ENCODE peak calls at places on chromosomes 11 and 22, in four cellular contexts. D, V, C and L are unnamed samples.

GRCh38 chr22:29072979-29073617 is at the start of gene KREMEN1:
- DNase-seq in D (no peak), V (no peak), C (no peak), L (no peak)

GRCh38 chr11:35751664-35752061 is 89.1 kb downstream of the TRIM44 start:
- DNase-seq in D (no peak), V (no peak), C (no peak), L (no peak)

GRCh38 chr11:111941963-111942362 is 4.8 kb downstream of the DIXDC1 start:
- DNase-seq in D (no peak), V (peak; percentile 19), C (no peak), L (peak; percentile 56)

GRCh38 chr11:12119502-12119901 is 9.1 kb downstream of the MICAL2 start:
- DNase-seq in D (no peak), V (no peak), C (no peak), L (no peak)

GRCh38 chr11:79419120-79419519 is 21.7 kb downstream of the TENM4 start:
- DNase-seq in D (no peak), V (peak; percentile 82), C (no peak), L (no peak)

GRCh38 chr22:17087176-17088131 is 2.7 kb downstream of the IL17RA start:
- DNase-seq in D (no peak), V (peak; percentile 77), C (peak; percentile 51), L (no peak)

GRCh38 chr11:118614511-118614910 is 7.1 kb downstream of the PHLDB1 start:
- DNase-seq in D (no peak), V (no peak), C (no peak), L (no peak)

GRCh38 chr11:47590026-47590861 is 3.8 kb downstream of the FAM180B start:
- DNase-seq in D (no peak), V (peak; percentile 14), C (no peak), L (no peak)

GRCh38 chr22:35559354-35560005 is 18.8 kb downstream of the RASD2 start:
- DNase-seq in D (no peak), V (no peak), C (no peak), L (no peak)

GRCh38 chr11:68783216-68783821 is 32.0 kb upstream of the TESMIN start:
- DNase-seq in D (no peak), V (no peak), C (no peak), L (no peak)

GRCh38 chr11:74142624-74143023 is 28.2 kb downstream of the C2CD3 start:
- DNase-seq in D (no peak), V (peak; percentile 40), C (no peak), L (no peak)

GRCh38 chr11:120184946-120185677 is 25.7 kb upstream of the OAF start:
- DNase-seq in D (no peak), V (no peak), C (no peak), L (no peak)

GRCh38 chr11:114172055-114172861 is 112.7 kb downstream of the ZBTB16 start:
- DNase-seq in D (no peak), V (no peak), C (no peak), L (no peak)

GRCh38 chr22:26679003-26679629 is 21.7 kb downstream of the MIAT start:
- DNase-seq in D (peak; percentile 79), V (peak; percentile 77), C (peak; percentile 78), L (peak; percentile 56)

GRCh38 chr11:973237-973636 is 47.6 kb downstream of the AP2A2 start:
- DNase-seq in D (no peak), V (no peak), C (no peak), L (no peak)

GRCh38 chr22:45090364-45090960 is 73.3 kb upstream of the NUP50 start:
- DNase-seq in D (peak; percentile 50), V (peak; percentile 31), C (no peak), L (no peak)

GRCh38 chr11:86035164-86035563 is 33.7 kb downstream of the PICALM start:
- DNase-seq in D (no peak), V (no peak), C (no peak), L (no peak)

GRCh38 chr22:24420977-24421343 is 6.4 kb upstream of the ADORA2A start:
- DNase-seq in D (no peak), V (no peak), C (no peak), L (no peak)